ENCODE peak calls at places on chromosomes 4 and X, in seven cellular contexts. One of them, this sample, is unnamed.

GRCh38 chr4:159047478-159048165 is 55.3 kb upstream of the RAPGEF2 start:
- DNase-seq in neural progenitor cell: no peak
- DNase-seq in HT1080: no peak
- DNase-seq in activated naive CD8-positive, alpha-beta T cell treated with anti-CD3 and anti-CD28 coated beads, Interleukin-2, amount 50 U/mL, for 16 hours: no peak
- DNase-seq in stromal cell of bone marrow: no peak
- DNase-seq in H1: no peak
- DNase-seq in stimulated activated CD4-positive, alpha-beta T cell treated with anti-CD3 and anti-CD28 coated beads, Interleukin-12 subunit alpha, Interleukin-12 subunit beta, amount 100 ng/mL, for 24 hours: no peak
- DNase-seq in this sample: no peak

GRCh38 chr4:111652206-111652605 is 493.0 kb upstream of the FAM241A start:
- DNase-seq in neural progenitor cell: no peak
- DNase-seq in HT1080: no peak
- DNase-seq in activated naive CD8-positive, alpha-beta T cell treated with anti-CD3 and anti-CD28 coated beads, Interleukin-2, amount 50 U/mL, for 16 hours: no peak
- DNase-seq in stromal cell of bone marrow: no peak
- DNase-seq in H1: no peak
- DNase-seq in stimulated activated CD4-positive, alpha-beta T cell treated with anti-CD3 and anti-CD28 coated beads, Interleukin-12 subunit alpha, Interleukin-12 subunit beta, amount 100 ng/mL, for 24 hours: no peak
- DNase-seq in this sample: no peak

GRCh38 chr4:242121-242848 is 63.0 kb downstream of the ZNF732 start:
- DNase-seq in neural progenitor cell: peak
- DNase-seq in HT1080: peak
- DNase-seq in activated naive CD8-positive, alpha-beta T cell treated with anti-CD3 and anti-CD28 coated beads, Interleukin-2, amount 50 U/mL, for 16 hours: peak
- DNase-seq in stromal cell of bone marrow: peak
- DNase-seq in H1: peak
- DNase-seq in stimulated activated CD4-positive, alpha-beta T cell treated with anti-CD3 and anti-CD28 coated beads, Interleukin-12 subunit alpha, Interleukin-12 subunit beta, amount 100 ng/mL, for 24 hours: peak
- DNase-seq in this sample: no peak

GRCh38 chrX:136446208-136446607 is 41.5 kb upstream of the BRS3 start:
- DNase-seq in neural progenitor cell: no peak
- DNase-seq in HT1080: no peak
- DNase-seq in activated naive CD8-positive, alpha-beta T cell treated with anti-CD3 and anti-CD28 coated beads, Interleukin-2, amount 50 U/mL, for 16 hours: no peak
- DNase-seq in stromal cell of bone marrow: no peak
- DNase-seq in H1: no peak
- DNase-seq in stimulated activated CD4-positive, alpha-beta T cell treated with anti-CD3 and anti-CD28 coated beads, Interleukin-12 subunit alpha, Interleukin-12 subunit beta, amount 100 ng/mL, for 24 hours: no peak
- DNase-seq in this sample: no peak

GRCh38 chr4:152554742-152555141 is 18.9 kb upstream of the FBXW7 start:
- DNase-seq in neural progenitor cell: no peak
- DNase-seq in HT1080: no peak
- DNase-seq in activated naive CD8-positive, alpha-beta T cell treated with anti-CD3 and anti-CD28 coated beads, Interleukin-2, amount 50 U/mL, for 16 hours: no peak
- DNase-seq in stromal cell of bone marrow: no peak
- DNase-seq in H1: no peak
- DNase-seq in stimulated activated CD4-positive, alpha-beta T cell treated with anti-CD3 and anti-CD28 coated beads, Interleukin-12 subunit alpha, Interleukin-12 subunit beta, amount 100 ng/mL, for 24 hours: no peak
- DNase-seq in this sample: no peak

GRCh38 chrX:15797707-15798106 is 7.4 kb downstream of the ZRSR2 start:
- DNase-seq in neural progenitor cell: no peak
- DNase-seq in HT1080: no peak
- DNase-seq in activated naive CD8-positive, alpha-beta T cell treated with anti-CD3 and anti-CD28 coated beads, Interleukin-2, amount 50 U/mL, for 16 hours: no peak
- DNase-seq in stromal cell of bone marrow: no peak
- DNase-seq in H1: no peak
- DNase-seq in stimulated activated CD4-positive, alpha-beta T cell treated with anti-CD3 and anti-CD28 coated beads, Interleukin-12 subunit alpha, Interleukin-12 subunit beta, amount 100 ng/mL, for 24 hours: no peak
- DNase-seq in this sample: no peak

GRCh38 chr4:149166365-149166764 is 649.3 kb downstream of the IQCM start:
- DNase-seq in neural progenitor cell: no peak
- DNase-seq in HT1080: no peak
- DNase-seq in activated naive CD8-positive, alpha-beta T cell treated with anti-CD3 and anti-CD28 coated beads, Interleukin-2, amount 50 U/mL, for 16 hours: no peak
- DNase-seq in stromal cell of bone marrow: no peak
- DNase-seq in H1: no peak
- DNase-seq in stimulated activated CD4-positive, alpha-beta T cell treated with anti-CD3 and anti-CD28 coated beads, Interleukin-12 subunit alpha, Interleukin-12 subunit beta, amount 100 ng/mL, for 24 hours: no peak
- DNase-seq in this sample: no peak

GRCh38 chr4:84683065-84683464 is 100.1 kb downstream of the CDS1 start:
- DNase-seq in neural progenitor cell: no peak
- DNase-seq in HT1080: no peak
- DNase-seq in activated naive CD8-positive, alpha-beta T cell treated with anti-CD3 and anti-CD28 coated beads, Interleukin-2, amount 50 U/mL, for 16 hours: no peak
- DNase-seq in stromal cell of bone marrow: no peak
- DNase-seq in H1: no peak
- DNase-seq in stimulated activated CD4-positive, alpha-beta T cell treated with anti-CD3 and anti-CD28 coated beads, Interleukin-12 subunit alpha, Interleukin-12 subunit beta, amount 100 ng/mL, for 24 hours: no peak
- DNase-seq in this sample: no peak

GRCh38 chr4:102535398-102536082 is 34.4 kb downstream of the NFKB1 start:
- DNase-seq in neural progenitor cell: no peak
- DNase-seq in HT1080: peak
- DNase-seq in activated naive CD8-positive, alpha-beta T cell treated with anti-CD3 and anti-CD28 coated beads, Interleukin-2, amount 50 U/mL, for 16 hours: no peak
- DNase-seq in stromal cell of bone marrow: peak
- DNase-seq in H1: no peak
- DNase-seq in stimulated activated CD4-positive, alpha-beta T cell treated with anti-CD3 and anti-CD28 coated beads, Interleukin-12 subunit alpha, Interleukin-12 subunit beta, amount 100 ng/mL, for 24 hours: no peak
- DNase-seq in this sample: no peak

GRCh38 chrX:135707880-135708279 is 5.6 kb upstream of the CT45A1 start:
- DNase-seq in neural progenitor cell: peak
- DNase-seq in HT1080: peak
- DNase-seq in activated naive CD8-positive, alpha-beta T cell treated with anti-CD3 and anti-CD28 coated beads, Interleukin-2, amount 50 U/mL, for 16 hours: no peak
- DNase-seq in stromal cell of bone marrow: no peak
- DNase-seq in H1: peak
- DNase-seq in stimulated activated CD4-positive, alpha-beta T cell treated with anti-CD3 and anti-CD28 coated beads, Interleukin-12 subunit alpha, Interleukin-12 subunit beta, amount 100 ng/mL, for 24 hours: no peak
- DNase-seq in this sample: no peak

This sample was measured in type B pancreatic cell.